ENCODE peak calls at places on chromosomes 11 and 22, in seven cellular contexts. One of them, this sample, is unnamed.

GRCh38 chr11:76805206-76805913 is 22.2 kb downstream of the TSKU start:
- DNase-seq in SK-N-SH: no peak
- DNase-seq in H1: no peak
- DNase-seq in GM12878: no peak
- DNase-seq in K562: peak
- DNase-seq in HCT116: no peak
- DNase-seq in HepG2: no peak
- DNase-seq in this sample: no peak

GRCh38 chr11:119666463-119667131 is 62.4 kb downstream of the NECTIN1 start:
- DNase-seq in SK-N-SH: peak
- DNase-seq in H1: peak
- DNase-seq in GM12878: no peak
- DNase-seq in K562: peak
- DNase-seq in HCT116: peak
- DNase-seq in HepG2: peak
- DNase-seq in this sample: no peak

GRCh38 chr11:134639586-134640330 is 227.7 kb upstream of the B3GAT1 start:
- DNase-seq in SK-N-SH: no peak
- DNase-seq in H1: no peak
- DNase-seq in GM12878: no peak
- DNase-seq in K562: peak
- DNase-seq in HCT116: peak
- DNase-seq in HepG2: no peak
- DNase-seq in this sample: no peak

GRCh38 chr11:44308923-44309482 is 936 bp downstream of the ALX4 start:
- DNase-seq in SK-N-SH: no peak
- DNase-seq in H1: no peak
- DNase-seq in GM12878: no peak
- DNase-seq in K562: no peak
- DNase-seq in HCT116: no peak
- DNase-seq in HepG2: no peak
- DNase-seq in this sample: peak

GRCh38 chr11:67664696-67665536 is 9.5 kb downstream of the ALDH3B2 start:
- DNase-seq in SK-N-SH: no peak
- DNase-seq in H1: no peak
- DNase-seq in GM12878: no peak
- DNase-seq in K562: no peak
- DNase-seq in HCT116: no peak
- DNase-seq in HepG2: no peak
- DNase-seq in this sample: no peak

GRCh38 chr11:132278801-132279574 is 908.6 kb downstream of the NTM start:
- DNase-seq in SK-N-SH: no peak
- DNase-seq in H1: no peak
- DNase-seq in GM12878: peak
- DNase-seq in K562: no peak
- DNase-seq in HCT116: no peak
- DNase-seq in HepG2: no peak
- DNase-seq in this sample: peak

GRCh38 chr11:526192-526591 is 9.2 kb downstream of the HRAS start:
- DNase-seq in SK-N-SH: no peak
- DNase-seq in H1: no peak
- DNase-seq in GM12878: no peak
- DNase-seq in K562: no peak
- DNase-seq in HCT116: no peak
- DNase-seq in HepG2: no peak
- DNase-seq in this sample: no peak

GRCh38 chr11:43952401-43953342 is 10.2 kb downstream of the C11orf96 start:
- DNase-seq in SK-N-SH: no peak
- DNase-seq in H1: no peak
- DNase-seq in GM12878: no peak
- DNase-seq in K562: peak
- DNase-seq in HCT116: no peak
- DNase-seq in HepG2: no peak
- DNase-seq in this sample: no peak

GRCh38 chr11:6545917-6546605 is 49.0 kb downstream of the DNHD1 start:
- DNase-seq in SK-N-SH: no peak
- DNase-seq in H1: no peak
- DNase-seq in GM12878: no peak
- DNase-seq in K562: no peak
- DNase-seq in HCT116: no peak
- DNase-seq in HepG2: no peak
- DNase-seq in this sample: no peak

GRCh38 chr11:6546735-6547134 is 49.7 kb downstream of the DNHD1 start:
- DNase-seq in SK-N-SH: no peak
- DNase-seq in H1: no peak
- DNase-seq in GM12878: no peak
- DNase-seq in K562: no peak
- DNase-seq in HCT116: no peak
- DNase-seq in HepG2: no peak
- DNase-seq in this sample: no peak

GRCh38 chr11:6542727-6543126 is 45.6 kb downstream of the DNHD1 start:
- DNase-seq in SK-N-SH: no peak
- DNase-seq in H1: no peak
- DNase-seq in GM12878: no peak
- DNase-seq in K562: no peak
- DNase-seq in HCT116: no peak
- DNase-seq in HepG2: no peak
- DNase-seq in this sample: no peak

GRCh38 chr11:6547177-6547576 is 50.1 kb downstream of the DNHD1 start:
- DNase-seq in SK-N-SH: no peak
- DNase-seq in H1: no peak
- DNase-seq in GM12878: no peak
- DNase-seq in K562: no peak
- DNase-seq in HCT116: no peak
- DNase-seq in HepG2: no peak
- DNase-seq in this sample: no peak

DNA sequence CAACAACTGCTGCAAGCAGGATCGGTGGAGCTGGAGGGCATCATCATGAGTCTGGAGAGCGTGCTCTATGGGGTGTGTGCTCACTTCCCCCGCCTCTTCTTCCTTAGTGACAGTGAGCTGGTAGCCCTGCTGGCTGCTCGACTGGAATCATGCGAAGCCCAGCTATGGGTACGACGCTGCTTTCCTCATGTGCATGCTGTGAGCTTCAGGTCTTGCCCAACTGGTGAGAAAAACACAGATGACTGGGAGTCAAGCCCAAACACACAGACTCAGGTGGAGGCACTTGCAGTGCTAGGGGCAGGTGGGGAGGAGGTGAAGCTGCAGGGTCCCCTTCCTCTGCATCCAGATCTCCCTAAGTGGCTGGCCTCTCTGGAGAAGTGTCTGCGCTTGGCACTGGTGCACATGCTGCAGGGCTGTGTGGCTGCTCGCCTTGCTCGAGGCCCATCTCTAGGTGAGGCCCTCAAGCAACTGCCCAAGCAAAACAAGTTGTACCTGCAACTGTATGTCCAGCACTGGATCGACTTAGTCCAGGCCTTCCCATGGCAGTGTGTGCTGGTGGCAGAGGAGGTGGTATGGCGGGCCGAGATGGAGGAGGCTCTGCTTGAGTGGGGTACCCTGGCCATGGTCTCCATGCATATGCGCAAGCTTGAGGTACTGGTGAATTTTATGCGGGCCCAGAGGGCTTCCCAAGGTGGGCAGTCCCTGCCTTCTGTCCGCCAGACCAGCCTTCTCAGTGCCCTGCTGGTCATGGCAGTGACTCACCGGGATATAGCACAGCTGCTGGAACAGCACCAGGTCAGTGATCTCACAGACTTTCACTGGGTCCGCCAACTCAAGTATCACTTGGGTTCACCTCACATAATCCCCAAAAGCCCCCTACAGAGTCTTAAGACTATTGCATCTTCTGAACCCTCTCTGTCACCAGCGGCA is 48.1 kb downstream of the DNHD1 start:
- DNase-seq in SK-N-SH: no peak
- DNase-seq in H1: no peak
- DNase-seq in GM12878: no peak
- DNase-seq in K562: no peak
- DNase-seq in HCT116: no peak
- DNase-seq in HepG2: no peak
- DNase-seq in this sample: no peak
- TF ChIP-seq YY1 in SK-N-SH: no peak
- TF ChIP-seq YY1 in H1: no peak
- TF ChIP-seq YY1 in GM12878: no peak
- TF ChIP-seq YY1 in K562: no peak
- TF ChIP-seq YY1 in HCT116: no peak
- TF ChIP-seq YY1 in HepG2: no peak
- TF ChIP-seq YY1 in this sample: no peak

DNA sequence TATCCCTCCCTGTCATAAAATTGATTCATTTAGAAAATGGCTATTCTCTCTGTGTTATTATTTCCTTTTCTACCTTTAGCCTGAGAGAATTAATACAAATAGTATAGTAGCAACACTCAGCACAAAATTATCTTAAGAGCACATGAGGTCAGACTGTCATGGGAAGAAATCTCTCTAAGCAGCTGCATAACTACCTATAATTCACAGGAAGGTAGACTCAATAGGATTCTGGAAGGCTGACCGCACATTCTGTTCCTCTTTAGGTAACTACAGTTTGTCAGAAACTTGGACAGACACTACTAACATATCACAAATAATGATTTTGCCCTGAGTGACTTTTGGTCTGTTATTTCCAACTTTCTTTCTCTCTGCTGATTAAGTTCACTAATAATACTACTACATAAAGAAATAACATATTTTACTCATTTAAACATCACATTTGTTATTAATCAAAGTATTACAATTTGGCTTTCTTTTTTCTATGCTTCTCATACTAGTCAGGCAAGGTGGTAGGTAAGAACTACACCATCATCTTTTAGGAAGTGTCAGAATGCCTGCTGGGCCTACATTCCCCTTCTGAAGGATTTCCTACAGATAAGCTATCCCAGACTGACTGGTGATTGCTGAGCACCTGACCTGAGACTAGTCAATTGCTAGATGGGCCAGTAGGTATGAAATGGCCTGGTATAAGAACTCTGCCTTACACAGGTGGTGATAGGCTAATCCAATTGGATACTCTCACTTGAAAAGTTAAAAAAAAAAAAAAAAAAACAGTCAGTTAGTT is 325.1 kb downstream of the DLG2 start:
- DNase-seq in SK-N-SH: no peak
- DNase-seq in H1: no peak
- DNase-seq in GM12878: no peak
- DNase-seq in K562: no peak
- DNase-seq in HCT116: no peak
- DNase-seq in HepG2: no peak
- DNase-seq in this sample: no peak
- TF ChIP-seq YY1 in SK-N-SH: no peak
- TF ChIP-seq YY1 in H1: no peak
- TF ChIP-seq YY1 in GM12878: no peak
- TF ChIP-seq YY1 in K562: no peak
- TF ChIP-seq YY1 in HCT116: no peak
- TF ChIP-seq YY1 in HepG2: no peak
- TF ChIP-seq YY1 in this sample: no peak

GRCh38 chr11:60786811-60787567 is 1.9 kb downstream of the MS4A10 start:
- DNase-seq in SK-N-SH: no peak
- DNase-seq in H1: no peak
- DNase-seq in GM12878: no peak
- DNase-seq in K562: no peak
- DNase-seq in HCT116: no peak
- DNase-seq in HepG2: no peak
- DNase-seq in this sample: no peak
- TF ChIP-seq YY1 in SK-N-SH: no peak
- TF ChIP-seq YY1 in H1: no peak
- TF ChIP-seq YY1 in GM12878: no peak
- TF ChIP-seq YY1 in K562: no peak
- TF ChIP-seq YY1 in HCT116: no peak
- TF ChIP-seq YY1 in HepG2: no peak
- TF ChIP-seq YY1 in this sample: no peak

GRCh38 chr11:47335733-47336132 is 16.8 kb downstream of the MYBPC3 start:
- DNase-seq in SK-N-SH: no peak
- DNase-seq in H1: no peak
- DNase-seq in GM12878: no peak
- DNase-seq in K562: no peak
- DNase-seq in HCT116: no peak
- DNase-seq in HepG2: no peak
- DNase-seq in this sample: no peak
- TF ChIP-seq YY1 in SK-N-SH: no peak
- TF ChIP-seq YY1 in H1: no peak
- TF ChIP-seq YY1 in GM12878: no peak
- TF ChIP-seq YY1 in K562: no peak
- TF ChIP-seq YY1 in HCT116: no peak
- TF ChIP-seq YY1 in HepG2: no peak
- TF ChIP-seq YY1 in this sample: no peak

DNA sequence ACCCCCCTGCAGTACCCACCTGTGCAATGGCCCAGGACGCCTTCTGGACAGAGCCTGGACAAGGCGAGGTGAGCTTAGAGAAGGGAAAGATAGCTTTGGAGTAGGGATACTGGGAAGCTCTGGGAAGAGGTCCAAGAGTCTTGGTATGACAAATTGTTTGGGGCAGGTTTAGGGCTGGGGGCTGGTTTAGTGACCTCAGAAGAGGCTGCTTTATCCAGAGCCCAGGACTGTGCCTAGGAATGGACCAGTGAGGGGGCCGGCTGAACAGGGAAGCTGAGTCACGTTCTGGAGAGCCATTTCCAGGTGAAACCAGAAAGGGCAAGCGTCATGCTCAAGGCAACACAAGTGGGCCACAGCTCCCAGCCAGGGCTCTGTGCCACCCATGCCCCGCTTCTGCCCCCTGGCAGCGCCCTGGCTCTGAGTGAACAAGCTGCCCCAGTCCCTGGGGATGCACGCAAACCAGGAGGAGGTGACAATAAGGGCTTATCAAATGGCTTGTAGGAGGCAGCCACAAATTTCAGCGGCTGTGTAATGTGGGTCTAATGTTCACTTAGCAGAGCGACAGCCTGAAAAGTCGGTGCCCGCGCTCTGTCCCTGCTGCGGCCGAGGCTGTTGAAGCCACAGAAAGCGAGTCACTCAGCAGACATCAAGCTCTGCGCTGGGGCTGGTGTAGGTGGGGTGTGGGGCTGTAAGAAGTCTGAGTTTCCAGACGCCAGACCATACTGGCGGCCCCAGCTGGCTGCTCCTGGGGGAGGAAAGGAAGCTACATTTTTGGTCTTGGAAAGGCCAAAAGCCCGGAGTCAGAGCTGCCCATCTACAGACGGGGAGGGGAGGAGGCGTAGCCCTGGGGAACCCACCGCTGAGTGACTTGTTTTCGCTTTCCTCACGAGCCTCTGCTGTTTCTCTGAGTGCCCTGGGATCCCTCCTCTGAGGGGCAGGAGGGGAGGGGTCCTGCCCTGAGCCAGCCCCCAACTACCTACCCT is 18.3 kb upstream of the SYT7 start:
- DNase-seq in SK-N-SH: peak
- DNase-seq in H1: no peak
- DNase-seq in GM12878: no peak
- DNase-seq in K562: no peak
- DNase-seq in HCT116: no peak
- DNase-seq in HepG2: no peak
- DNase-seq in this sample: peak
- TF ChIP-seq YY1 in SK-N-SH: no peak
- TF ChIP-seq YY1 in H1: no peak
- TF ChIP-seq YY1 in GM12878: no peak
- TF ChIP-seq YY1 in K562: no peak
- TF ChIP-seq YY1 in HCT116: no peak
- TF ChIP-seq YY1 in HepG2: no peak
- TF ChIP-seq YY1 in this sample: no peak

GRCh38 chr22:20783844-20784723 is 10.2 kb downstream of the SERPIND1 start:
- DNase-seq in SK-N-SH: peak
- DNase-seq in H1: no peak
- DNase-seq in GM12878: peak
- DNase-seq in K562: peak
- DNase-seq in HCT116: peak
- DNase-seq in HepG2: peak
- DNase-seq in this sample: no peak
- TF ChIP-seq YY1 in SK-N-SH: no peak
- TF ChIP-seq YY1 in H1: no peak
- TF ChIP-seq YY1 in GM12878: peak
- TF ChIP-seq YY1 in K562: no peak
- TF ChIP-seq YY1 in HCT116: no peak
- TF ChIP-seq YY1 in HepG2: no peak
- TF ChIP-seq YY1 in this sample: no peak

This sample was measured in NT2/D1.